ENCODE peak calls at places on chromosomes 5 and 9, in seven cellular contexts. U is adrenal gland, F is GM12865, I is OCI-LY7, W is endothelial cell, L is K562, Q is HepG2. B is an unnamed sample.

GRCh38 chr9:129885018-129885669 is 49.9 kb downstream of the USP20 start:
- DNase-seq in Q (peak), U (peak), F (peak), L (peak), W (no peak), I (peak), B (peak)

GRCh38 chr5:58127486-58128220 is 332.2 kb downstream of the PLK2 start:
- DNase-seq in L (no peak), I (no peak), U (no peak), W (no peak), Q (no peak), F (no peak), B (no peak)

GRCh38 chr9:21607576-21607975 is 125.5 kb upstream of the IFNE start:
- DNase-seq in U (no peak), Q (no peak), I (no peak), W (no peak), L (no peak), F (no peak), B (no peak)

GRCh38 chr5:158023266-158023665 is 164.3 kb upstream of the CLINT1 start:
- DNase-seq in Q (no peak), W (no peak), U (peak), L (no peak), I (no peak), F (no peak), B (no peak)

GRCh38 chr5:173327948-173328895 is at the start of gene STC2:
- DNase-seq in L (peak), W (peak), F (peak), I (no peak), U (no peak), Q (peak), B (peak)

GRCh38 chr9:19049872-19050636 is 827 bp downstream of the RRAGA start:
- DNase-seq in Q (no peak), I (peak), U (no peak), L (no peak), W (peak), F (peak), B (peak)

GRCh38 chr5:38148021-38148625 is 110.2 kb upstream of the EGFLAM start:
- DNase-seq in F (no peak), L (no peak), U (no peak), W (no peak), I (no peak), Q (peak), B (no peak)

GRCh38 chr5:122102825-122103224 is 24.8 kb upstream of the LOX start:
- DNase-seq in Q (no peak), F (no peak), U (no peak), W (no peak), I (no peak), L (no peak), B (no peak)

GRCh38 chr5:88674262-88675158 is 208.5 kb downstream of the MEF2C start:
- DNase-seq in F (peak), U (peak), Q (no peak), I (peak), W (peak), L (no peak), B (peak)

GRCh38 chr5:125390316-125390715 is 643.9 kb upstream of the ZNF608 start:
- DNase-seq in U (no peak), Q (no peak), I (no peak), F (no peak), W (no peak), L (no peak), B (no peak)

GRCh38 chr5:158522761-158523160 is 577.0 kb downstream of the EBF1 start:
- DNase-seq in U (no peak), F (no peak), W (no peak), L (no peak), Q (no peak), I (no peak), B (no peak)

GRCh38 chr5:79025054-79025465 is 40.0 kb upstream of the ARSB start:
- DNase-seq in Q (peak), F (peak), W (peak), U (peak), I (peak), L (peak), B (peak)

GRCh38 chr9:128887914-128888350 is 6.0 kb downstream of the LRRC8A start:
- DNase-seq in Q (no peak), L (no peak), W (peak), U (no peak), F (no peak), I (no peak), B (no peak)

GRCh38 chr9:113617550-113617949 is 154.0 kb downstream of the RGS3 start:
- DNase-seq in F (no peak), L (no peak), Q (no peak), I (no peak), W (no peak), U (no peak), B (no peak)

GRCh38 chr5:123752576-123752975 is 240.6 kb downstream of the CSNK1G3 start:
- DNase-seq in L (no peak), W (no peak), U (no peak), F (no peak), Q (no peak), I (no peak), B (no peak)

GRCh38 chr9:78574354-78575036 is 277.6 kb downstream of the PSAT1 start:
- DNase-seq in I (no peak), U (no peak), L (no peak), F (no peak), Q (no peak), W (no peak), B (no peak)

GRCh38 chr5:135010502-135011354 is 23.3 kb downstream of the PITX1 start:
- DNase-seq in Q (peak), W (no peak), L (no peak), I (no peak), U (no peak), F (no peak), B (no peak)

DNA sequence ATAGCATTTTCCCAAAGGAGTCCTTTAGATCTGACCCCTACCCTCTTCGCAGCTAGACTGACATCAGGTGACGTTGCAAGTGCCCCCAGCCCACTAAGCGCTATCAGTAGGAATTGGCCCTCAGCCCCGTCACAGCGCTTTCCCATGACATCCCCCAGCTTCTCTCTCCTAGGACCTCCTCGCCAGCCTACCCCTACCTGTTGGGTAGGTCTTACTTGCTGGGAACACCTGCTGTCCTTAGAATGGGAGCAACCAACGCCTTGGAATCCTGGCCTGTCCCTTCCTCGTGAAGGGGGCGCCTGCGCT is 589 bp upstream of the PIP5K1B start:
- DNase-seq in Q (no peak), W (no peak), I (no peak), F (no peak), U (no peak), L (no peak), B (no peak)
- TF ChIP-seq CTCF in Q (no peak), W (no peak), I (no peak), F (no peak), U (no peak), L (no peak), B (no peak)

GRCh38 chr5:60516688-60517087 is 183.3 kb downstream of the DEPDC1B start:
- DNase-seq in W (no peak), U (no peak), L (no peak), F (no peak), I (no peak), Q (no peak), B (no peak)
- TF ChIP-seq CTCF in W (no peak), U (no peak), L (no peak), F (no peak), I (no peak), Q (no peak), B (no peak)

DNA sequence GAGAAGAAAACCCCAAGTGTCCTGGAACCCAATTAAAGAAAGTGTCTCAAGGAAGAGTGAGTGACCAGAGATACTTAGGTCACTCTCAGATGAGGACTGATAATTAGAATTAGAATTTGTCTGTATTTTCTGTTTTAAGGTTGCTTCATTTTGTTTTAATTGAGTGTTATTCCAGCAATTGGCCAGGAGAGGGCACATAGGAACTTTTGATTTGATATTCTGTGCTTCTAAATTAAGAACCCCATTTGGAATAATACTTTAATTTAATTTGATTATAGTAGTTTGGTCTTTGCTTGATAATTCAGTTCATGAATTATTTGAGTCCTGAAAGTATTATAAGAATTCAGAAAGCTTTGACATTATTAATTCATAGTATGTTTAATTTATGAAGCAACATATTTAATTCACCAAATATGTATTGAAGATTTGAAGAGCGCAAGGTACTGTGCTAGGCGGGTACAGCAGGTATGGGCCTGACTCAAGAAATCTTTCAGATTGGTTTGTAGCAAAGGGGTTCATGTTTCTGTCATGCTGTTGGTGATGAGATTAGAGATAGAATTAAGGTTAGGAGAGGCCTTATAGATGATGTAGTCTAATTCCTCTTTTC is 4.9 kb downstream of the MRPL22 start:
- DNase-seq in W (no peak), L (no peak), U (no peak), F (peak), Q (no peak), I (peak), B (no peak)
- TF ChIP-seq CTCF in W (peak), L (no peak), U (peak), F (peak), Q (peak), I (peak), B (peak)

GRCh38 chr5:142886956-142887355 is 116.8 kb downstream of the ARHGAP26 start:
- DNase-seq in U (no peak), I (no peak), W (no peak), L (no peak), Q (no peak), F (no peak), B (no peak)

GRCh38 chr5:142884029-142884428 is 113.9 kb downstream of the ARHGAP26 start:
- DNase-seq in L (no peak), U (no peak), I (no peak), Q (no peak), W (no peak), F (no peak), B (no peak)

GRCh38 chr5:142886211-142886610 is 116.0 kb downstream of the ARHGAP26 start:
- DNase-seq in Q (no peak), F (no peak), I (no peak), U (no peak), L (no peak), W (no peak), B (no peak)

GRCh38 chr5:142892021-142892420 is 121.8 kb downstream of the ARHGAP26 start:
- DNase-seq in Q (no peak), I (no peak), L (no peak), U (no peak), F (no peak), W (no peak), B (no peak)

GRCh38 chr5:142888469-142889085 is 118.4 kb downstream of the ARHGAP26 start:
- DNase-seq in W (peak), Q (peak), I (peak), U (peak), L (peak), F (peak), B (no peak)
- TF ChIP-seq CTCF in W (peak), Q (peak), I (peak), U (peak), L (peak), F (peak), B (peak)

GRCh38 chr9:23784962-23785361 is 41.1 kb downstream of the ELAVL2 start:
- DNase-seq in L (no peak), I (no peak), F (no peak), W (no peak), Q (no peak), U (no peak), B (no peak)
- TF ChIP-seq CTCF in L (no peak), I (peak), F (no peak), W (no peak), Q (no peak), U (no peak), B (no peak)

GRCh38 chr5:14806452-14806851 is 65.1 kb downstream of the ANKH start:
- DNase-seq in F (no peak), I (no peak), U (peak), L (no peak), Q (no peak), W (no peak), B (no peak)

GRCh38 chr5:14809369-14810144 is 62.0 kb downstream of the ANKH start:
- DNase-seq in U (peak), F (peak), L (peak), Q (peak), I (peak), W (no peak), B (peak)

GRCh38 chr5:14810282-14810681 is 61.3 kb downstream of the ANKH start:
- DNase-seq in I (no peak), W (no peak), U (no peak), Q (no peak), L (no peak), F (no peak), B (no peak)

GRCh38 chr5:14810941-14811573 is 60.5 kb downstream of the ANKH start:
- DNase-seq in L (no peak), W (no peak), I (peak), Q (no peak), U (no peak), F (no peak), B (no peak)

GRCh38 chr5:14807471-14807870 is 64.1 kb downstream of the ANKH start:
- DNase-seq in I (no peak), F (no peak), L (no peak), U (no peak), Q (no peak), W (no peak), B (no peak)
- TF ChIP-seq CTCF in I (no peak), F (no peak), L (no peak), U (no peak), Q (no peak), W (no peak), B (no peak)

GRCh38 chr9:75803130-75803529 is 87.3 kb upstream of the PCSK5 start:
- DNase-seq in W (no peak), L (no peak), I (no peak), Q (no peak), U (no peak), F (no peak), B (no peak)

GRCh38 chr9:75797181-75797580 is 93.3 kb upstream of the PCSK5 start:
- DNase-seq in W (no peak), U (no peak), L (no peak), I (no peak), Q (no peak), F (no peak), B (no peak)

DNA sequence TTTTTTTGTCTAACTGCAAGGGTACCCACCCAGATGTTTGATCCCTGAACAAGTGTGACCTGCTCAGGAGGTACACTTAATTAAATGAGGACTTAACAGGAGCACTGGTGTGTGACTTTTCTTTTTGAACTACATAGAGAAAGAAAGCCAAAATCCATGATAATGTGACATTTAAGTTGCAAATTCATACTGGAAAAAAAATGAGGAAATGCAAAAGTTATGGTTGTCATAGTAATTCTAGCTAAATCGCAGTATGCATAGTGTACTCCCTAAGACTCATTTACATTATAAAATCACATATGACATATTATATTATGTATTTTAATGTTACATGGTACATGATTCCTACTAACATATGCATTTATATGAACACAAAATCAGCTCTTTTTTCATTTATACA is 92.0 kb upstream of the PCSK5 start:
- DNase-seq in Q (no peak), L (no peak), F (no peak), U (no peak), I (no peak), W (no peak), B (no peak)
- TF ChIP-seq CTCF in Q (no peak), L (no peak), F (no peak), U (no peak), I (no peak), W (no peak), B (no peak)

B was measured in activated CD8-positive, alpha-beta T cell treated with anti-CD3 and anti-CD28 coated beads for 36 hours.